ENCODE peak calls at places on chromosomes 3 and 15, in four cellular contexts. One of them, this sample, is unnamed.
A peak's percentile ranks its signal among the peaks of the same experiment; 100 is the strongest.

GRCh38 chr3:64238971-64239667 is 13.9 kb upstream of the PRICKLE2 start:
- DNase-seq in MM.1S: no peak
- DNase-seq in fibroblast of the aortic adventitia: peak; percentile 92
- DNase-seq in Peyer's patch: peak; percentile 54
- DNase-seq in this sample: no peak

GRCh38 chr3:194279701-194280360 is 71.3 kb downstream of the CPN2 start:
- DNase-seq in MM.1S: no peak
- DNase-seq in fibroblast of the aortic adventitia: no peak
- DNase-seq in Peyer's patch: no peak
- DNase-seq in this sample: no peak

GRCh38 chr3:188196232-188196990 is 42.5 kb downstream of the LPP start:
- DNase-seq in MM.1S: no peak
- DNase-seq in fibroblast of the aortic adventitia: no peak
- DNase-seq in Peyer's patch: no peak
- DNase-seq in this sample: no peak

GRCh38 chr3:132870596-132870995 is 148.4 kb upstream of the NPHP3 start:
- DNase-seq in MM.1S: no peak
- DNase-seq in fibroblast of the aortic adventitia: no peak
- DNase-seq in Peyer's patch: no peak
- DNase-seq in this sample: no peak

GRCh38 chr3:137105277-137105977 is 147.6 kb downstream of the IL20RB start:
- DNase-seq in MM.1S: peak; percentile 70
- DNase-seq in fibroblast of the aortic adventitia: peak; percentile 76
- DNase-seq in Peyer's patch: no peak
- DNase-seq in this sample: peak; percentile 47

GRCh38 chr3:29416514-29416913 is 135.6 kb downstream of the RBMS3 start:
- DNase-seq in MM.1S: no peak
- DNase-seq in fibroblast of the aortic adventitia: no peak
- DNase-seq in Peyer's patch: no peak
- DNase-seq in this sample: no peak

GRCh38 chr3:42066516-42067181 is 24.5 kb upstream of the TRAK1 start:
- DNase-seq in MM.1S: no peak
- DNase-seq in fibroblast of the aortic adventitia: peak; percentile 88
- DNase-seq in Peyer's patch: peak; percentile 52
- DNase-seq in this sample: peak; percentile 31

GRCh38 chr3:146504546-146505197 is 35.3 kb upstream of the PLSCR2 start:
- DNase-seq in MM.1S: no peak
- DNase-seq in fibroblast of the aortic adventitia: no peak
- DNase-seq in Peyer's patch: no peak
- DNase-seq in this sample: no peak

GRCh38 chr3:143644370-143645089 is 203.7 kb downstream of the SLC9A9 start:
- DNase-seq in MM.1S: peak; percentile 14
- DNase-seq in fibroblast of the aortic adventitia: peak; percentile 87
- DNase-seq in Peyer's patch: peak; percentile 77
- DNase-seq in this sample: peak; percentile 42

GRCh38 chr3:62936626-62937254 is 61.5 kb upstream of the CADPS start:
- DNase-seq in MM.1S: no peak
- DNase-seq in fibroblast of the aortic adventitia: no peak
- DNase-seq in Peyer's patch: no peak
- DNase-seq in this sample: no peak

GRCh38 chr15:46091860-46092450 is 457.1 kb downstream of the SQOR start:
- DNase-seq in MM.1S: peak; percentile 56
- DNase-seq in fibroblast of the aortic adventitia: no peak
- DNase-seq in Peyer's patch: no peak
- DNase-seq in this sample: no peak

GRCh38 chr3:179717219-179717618 is 64.4 kb downstream of the USP13 start:
- DNase-seq in MM.1S: no peak
- DNase-seq in fibroblast of the aortic adventitia: no peak
- DNase-seq in Peyer's patch: no peak
- DNase-seq in this sample: no peak

GRCh38 chr15:27985099-27985498 is 114.0 kb downstream of the OCA2 start:
- DNase-seq in MM.1S: no peak
- DNase-seq in fibroblast of the aortic adventitia: no peak
- DNase-seq in Peyer's patch: no peak
- DNase-seq in this sample: no peak

GRCh38 chr3:30286811-30287210 is 319.6 kb upstream of the TGFBR2 start:
- DNase-seq in MM.1S: no peak
- DNase-seq in fibroblast of the aortic adventitia: peak; percentile 49
- DNase-seq in Peyer's patch: no peak
- DNase-seq in this sample: no peak

GRCh38 chr3:139771331-139771730 is 93.6 kb upstream of the NMNAT3 start:
- DNase-seq in MM.1S: no peak
- DNase-seq in fibroblast of the aortic adventitia: no peak
- DNase-seq in Peyer's patch: no peak
- DNase-seq in this sample: no peak

GRCh38 chr3:156416846-156417581 is 137.9 kb downstream of the SSR3 start:
- DNase-seq in MM.1S: no peak
- DNase-seq in fibroblast of the aortic adventitia: no peak
- DNase-seq in Peyer's patch: no peak
- DNase-seq in this sample: no peak

DNA sequence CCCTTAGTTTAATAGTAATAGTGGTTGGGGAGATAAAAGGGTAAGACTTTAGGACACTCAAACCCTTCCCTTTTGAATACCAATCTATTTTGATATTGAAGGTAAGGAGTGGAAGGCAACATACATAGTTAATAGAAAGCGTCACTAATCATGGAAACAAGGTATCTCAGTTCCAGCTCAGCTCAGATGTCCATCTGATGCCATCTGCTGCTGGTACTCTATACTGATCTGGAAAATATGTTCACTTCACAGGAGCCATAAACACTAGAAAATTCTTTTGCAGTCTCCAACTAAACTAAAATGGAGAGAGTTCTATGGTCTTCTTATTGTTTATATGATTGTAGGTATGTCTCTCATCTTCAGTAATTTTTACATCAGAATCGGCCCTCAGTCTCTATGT is 1777.1 kb downstream of the OTOL1 start:
- DNase-seq in MM.1S: no peak
- DNase-seq in fibroblast of the aortic adventitia: no peak
- DNase-seq in Peyer's patch: no peak
- DNase-seq in this sample: no peak
- TF ChIP-seq CTCF in MM.1S: no peak
- TF ChIP-seq CTCF in fibroblast of the aortic adventitia: no peak
- TF ChIP-seq CTCF in Peyer's patch: no peak
- TF ChIP-seq CTCF in this sample: no peak

GRCh38 chr3:113825090-113825489 is 13.5 kb upstream of the GRAMD1C start:
- DNase-seq in MM.1S: no peak
- DNase-seq in fibroblast of the aortic adventitia: no peak
- DNase-seq in Peyer's patch: no peak
- DNase-seq in this sample: peak; percentile 68
- TF ChIP-seq CTCF in MM.1S: peak; percentile 28
- TF ChIP-seq CTCF in fibroblast of the aortic adventitia: peak; percentile 35
- TF ChIP-seq CTCF in Peyer's patch: no peak
- TF ChIP-seq CTCF in this sample: no peak

GRCh38 chr3:68211637-68212036 is 557.2 kb upstream of the SUCLG2 start:
- DNase-seq in MM.1S: no peak
- DNase-seq in fibroblast of the aortic adventitia: no peak
- DNase-seq in Peyer's patch: no peak
- DNase-seq in this sample: no peak

GRCh38 chr3:68207327-68207726 is 552.9 kb upstream of the SUCLG2 start:
- DNase-seq in MM.1S: no peak
- DNase-seq in fibroblast of the aortic adventitia: no peak
- DNase-seq in Peyer's patch: no peak
- DNase-seq in this sample: no peak

DNA sequence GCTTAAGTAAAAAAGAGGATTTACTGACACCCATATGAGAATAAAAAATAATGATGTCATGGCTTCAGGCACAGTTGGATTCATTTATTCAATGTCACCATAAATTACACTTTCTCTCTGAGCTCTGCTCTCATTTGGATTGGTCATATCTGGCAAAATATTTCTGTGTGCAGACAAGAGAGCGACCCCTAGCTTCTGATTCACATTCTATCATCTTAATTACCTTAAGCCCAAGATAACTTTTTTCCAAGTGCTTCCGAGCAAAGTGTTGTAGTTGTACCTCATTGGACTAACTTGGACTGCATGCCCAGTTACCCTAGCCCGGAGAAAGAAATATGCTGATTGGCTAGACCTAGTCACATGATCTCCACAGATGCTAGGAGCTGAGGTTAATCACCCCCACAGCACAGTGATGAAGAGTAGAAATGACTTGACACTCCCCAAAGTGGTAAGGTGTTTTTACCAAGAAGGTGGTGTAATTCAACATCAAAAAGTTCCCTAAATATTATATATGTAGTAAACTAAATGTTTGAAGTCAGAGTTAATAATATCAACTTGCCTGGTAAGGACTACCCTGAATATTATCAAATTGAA is 552.2 kb upstream of the SUCLG2 start:
- DNase-seq in MM.1S: no peak
- DNase-seq in fibroblast of the aortic adventitia: no peak
- DNase-seq in Peyer's patch: no peak
- DNase-seq in this sample: no peak
- TF ChIP-seq CTCF in MM.1S: no peak
- TF ChIP-seq CTCF in fibroblast of the aortic adventitia: no peak
- TF ChIP-seq CTCF in Peyer's patch: no peak
- TF ChIP-seq CTCF in this sample: peak; percentile 0

GRCh38 chr3:12486001-12486400 is 1.7 kb downstream of the TSEN2 start:
- DNase-seq in MM.1S: no peak
- DNase-seq in fibroblast of the aortic adventitia: no peak
- DNase-seq in Peyer's patch: no peak
- DNase-seq in this sample: no peak

GRCh38 chr3:12483364-12483763 is 916 bp upstream of the TSEN2 start:
- DNase-seq in MM.1S: no peak
- DNase-seq in fibroblast of the aortic adventitia: peak; percentile 21
- DNase-seq in Peyer's patch: no peak
- DNase-seq in this sample: no peak

GRCh38 chr3:12484983-12485327 is 675 bp downstream of the TSEN2 start:
- DNase-seq in MM.1S: no peak
- DNase-seq in fibroblast of the aortic adventitia: no peak
- DNase-seq in Peyer's patch: no peak
- DNase-seq in this sample: no peak

GRCh38 chr3:12484198-12484982 is at the start of gene TSEN2:
- DNase-seq in MM.1S: peak; percentile 98
- DNase-seq in fibroblast of the aortic adventitia: peak; percentile 92
- DNase-seq in Peyer's patch: peak; percentile 97
- DNase-seq in this sample: peak; percentile 99

DNA sequence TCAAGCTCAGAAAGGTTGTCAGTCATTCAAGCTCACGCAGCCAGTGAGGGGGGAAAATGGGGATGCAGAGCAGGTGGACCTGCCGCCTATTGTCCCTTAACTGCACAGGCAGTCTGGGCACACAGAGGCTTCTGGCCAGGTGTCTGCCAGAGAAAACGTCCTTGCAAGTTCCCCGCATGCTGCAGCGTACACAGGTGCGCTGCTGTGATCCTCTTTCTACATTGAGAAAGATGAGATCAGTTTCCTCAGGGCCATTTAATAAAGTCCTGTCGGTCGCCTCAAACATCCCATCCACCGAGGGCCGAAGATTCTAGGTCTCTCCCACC is 445 bp upstream of the TSEN2 start:
- DNase-seq in MM.1S: no peak
- DNase-seq in fibroblast of the aortic adventitia: no peak
- DNase-seq in Peyer's patch: no peak
- DNase-seq in this sample: no peak
- TF ChIP-seq CTCF in MM.1S: no peak
- TF ChIP-seq CTCF in fibroblast of the aortic adventitia: no peak
- TF ChIP-seq CTCF in Peyer's patch: no peak
- TF ChIP-seq CTCF in this sample: no peak

DNA sequence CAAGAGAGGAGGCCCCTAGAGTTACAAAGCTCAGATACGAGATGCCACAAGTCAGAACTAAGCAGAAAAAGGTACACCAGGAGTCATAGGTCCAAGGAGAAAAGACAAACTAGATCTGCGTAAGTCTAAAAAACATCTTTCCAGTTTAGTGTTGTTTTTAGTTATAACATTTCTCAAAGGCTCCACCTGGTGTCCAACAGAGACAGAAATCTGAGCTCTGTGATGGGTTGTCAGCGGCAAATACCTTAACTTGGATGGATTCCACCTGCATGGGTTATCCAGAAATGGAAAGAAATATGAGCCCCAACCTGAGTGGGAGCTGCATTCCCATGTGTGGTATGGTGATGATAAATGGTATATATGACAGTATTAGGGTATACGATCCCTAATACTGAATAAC is 238.6 kb upstream of the CHRM5 start:
- DNase-seq in MM.1S: no peak
- DNase-seq in fibroblast of the aortic adventitia: peak; percentile 14
- DNase-seq in Peyer's patch: no peak
- DNase-seq in this sample: no peak
- TF ChIP-seq CTCF in MM.1S: peak; percentile 26
- TF ChIP-seq CTCF in fibroblast of the aortic adventitia: peak; percentile 19
- TF ChIP-seq CTCF in Peyer's patch: no peak
- TF ChIP-seq CTCF in this sample: peak; percentile 6

DNA sequence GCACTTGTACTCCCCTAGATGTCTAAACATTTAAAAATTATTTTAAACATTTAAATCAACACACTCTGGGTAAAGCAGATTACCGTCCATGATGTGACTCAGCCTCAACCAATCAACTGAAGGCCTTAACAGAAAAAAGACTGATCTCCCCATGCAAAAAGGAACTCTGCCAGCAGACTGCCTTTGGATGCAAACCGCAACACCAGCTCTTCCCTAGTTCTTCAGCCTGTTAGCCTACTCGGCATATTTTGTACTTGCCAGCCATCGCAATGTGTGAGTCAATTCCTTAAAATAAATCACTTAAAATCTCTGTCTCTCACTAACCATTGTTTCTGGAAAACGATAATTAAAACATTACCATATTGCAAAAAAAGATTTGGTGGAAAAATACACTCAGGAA is 375.9 kb downstream of the RSL24D1 start:
- DNase-seq in MM.1S: no peak
- DNase-seq in fibroblast of the aortic adventitia: no peak
- DNase-seq in Peyer's patch: no peak
- DNase-seq in this sample: no peak
- TF ChIP-seq CTCF in MM.1S: no peak
- TF ChIP-seq CTCF in fibroblast of the aortic adventitia: no peak
- TF ChIP-seq CTCF in Peyer's patch: no peak
- TF ChIP-seq CTCF in this sample: no peak

GRCh38 chr3:53180305-53181023 is 19.5 kb downstream of the PRKCD start:
- DNase-seq in MM.1S: no peak
- DNase-seq in fibroblast of the aortic adventitia: no peak
- DNase-seq in Peyer's patch: peak; percentile 84
- DNase-seq in this sample: peak; percentile 89

GRCh38 chr3:53179580-53179979 is 18.6 kb downstream of the PRKCD start:
- DNase-seq in MM.1S: no peak
- DNase-seq in fibroblast of the aortic adventitia: no peak
- DNase-seq in Peyer's patch: no peak
- DNase-seq in this sample: no peak

GRCh38 chr3:53181024-53181371 is 20.0 kb downstream of the PRKCD start:
- DNase-seq in MM.1S: no peak
- DNase-seq in fibroblast of the aortic adventitia: no peak
- DNase-seq in Peyer's patch: no peak
- DNase-seq in this sample: no peak

GRCh38 chr3:53182759-53183355 is 21.8 kb downstream of the PRKCD start:
- DNase-seq in MM.1S: no peak
- DNase-seq in fibroblast of the aortic adventitia: no peak
- DNase-seq in Peyer's patch: no peak
- DNase-seq in this sample: no peak

GRCh38 chr3:53181528-53181927 is 20.5 kb downstream of the PRKCD start:
- DNase-seq in MM.1S: no peak
- DNase-seq in fibroblast of the aortic adventitia: no peak
- DNase-seq in Peyer's patch: no peak
- DNase-seq in this sample: no peak
- TF ChIP-seq CTCF in MM.1S: no peak
- TF ChIP-seq CTCF in fibroblast of the aortic adventitia: no peak
- TF ChIP-seq CTCF in Peyer's patch: no peak
- TF ChIP-seq CTCF in this sample: no peak